ENCODE peak calls at places on chromosomes 1 and 21, in nine cellular contexts. S is astrocyte of the cerebellum; B is astrocyte of the spinal cord; I is ovary; P is GM10248; H is CD8-positive, alpha-beta T cell; U is type B pancreatic cell; Z is fibroblast of the aortic adventitia; Y is epithelial cell of esophagus. Q is an unnamed sample.

GRCh38 chr21:32748529-32748928 is 20.7 kb upstream of the SYNJ1 start:
- DNase-seq in S (no peak), B (no peak), I (no peak), P (no peak), H (no peak), U (no peak), Z (no peak), Y (no peak), Q (no peak)

GRCh38 chr1:27357281-27358037 is 9.3 kb downstream of the MAP3K6 start:
- DNase-seq in S (peak; percentile 29), B (peak; percentile 54), I (peak; percentile 65), P (peak; percentile 93), H (peak; percentile 81), U (peak; percentile 84), Z (peak; percentile 53), Y (peak; percentile 65), Q (peak; percentile 50)

GRCh38 chr1:167145965-167146364 is 52.1 kb downstream of the STYXL2 start:
- DNase-seq in S (no peak), B (no peak), I (no peak), P (no peak), H (no peak), U (no peak), Z (no peak), Y (peak; percentile 68), Q (peak; percentile 68)

GRCh38 chr1:154414606-154415005 is 9.5 kb downstream of the IL6R start:
- DNase-seq in S (no peak), B (no peak), I (no peak), P (no peak), H (no peak), U (no peak), Z (no peak), Y (no peak), Q (no peak)

GRCh38 chr21:37276377-37276776 is 9.2 kb upstream of the VPS26C start:
- DNase-seq in S (no peak), B (no peak), I (no peak), P (no peak), H (no peak), U (no peak), Z (no peak), Y (no peak), Q (no peak)

GRCh38 chr21:28126521-28127317 is 866.0 kb downstream of the LTN1 start:
- DNase-seq in S (no peak), B (no peak), I (no peak), P (no peak), H (no peak), U (no peak), Z (peak; percentile 77), Y (no peak), Q (no peak)

GRCh38 chr1:6325482-6325881 is 64.6 kb upstream of the GPR153 start:
- DNase-seq in S (no peak), B (no peak), I (no peak), P (no peak), H (no peak), U (no peak), Z (no peak), Y (peak; percentile 96), Q (peak; percentile 59)

GRCh38 chr21:29146726-29147125 is 16.3 kb downstream of the MAP3K7CL start:
- DNase-seq in S (no peak), B (no peak), I (no peak), P (no peak), H (no peak), U (no peak), Z (no peak), Y (no peak), Q (no peak)

GRCh38 chr1:94805912-94806311 is 14.2 kb upstream of the SLC44A3 start:
- DNase-seq in S (peak; percentile 27), B (peak; percentile 61), I (peak; percentile 48), P (peak; percentile 47), H (peak; percentile 35), U (no peak), Z (peak; percentile 72), Y (peak; percentile 66), Q (peak; percentile 68)

GRCh38 chr1:98794196-98794886 is 132.8 kb downstream of the SNX7 start:
- DNase-seq in S (peak; percentile 57), B (peak; percentile 75), I (no peak), P (peak; percentile 33), H (peak; percentile 46), U (no peak), Z (peak; percentile 81), Y (peak; percentile 83), Q (peak; percentile 79)

GRCh38 chr1:154148787-154149186 is 6.1 kb downstream of the NUP210L start:
- DNase-seq in S (no peak), B (no peak), I (no peak), P (peak; percentile 63), H (no peak), U (no peak), Z (no peak), Y (no peak), Q (no peak)

GRCh38 chr21:45834821-45835293 is 146.7 kb upstream of the COL6A1 start:
- DNase-seq in S (no peak), B (no peak), I (no peak), P (no peak), H (no peak), U (peak; percentile 66), Z (no peak), Y (no peak), Q (no peak)

DNA sequence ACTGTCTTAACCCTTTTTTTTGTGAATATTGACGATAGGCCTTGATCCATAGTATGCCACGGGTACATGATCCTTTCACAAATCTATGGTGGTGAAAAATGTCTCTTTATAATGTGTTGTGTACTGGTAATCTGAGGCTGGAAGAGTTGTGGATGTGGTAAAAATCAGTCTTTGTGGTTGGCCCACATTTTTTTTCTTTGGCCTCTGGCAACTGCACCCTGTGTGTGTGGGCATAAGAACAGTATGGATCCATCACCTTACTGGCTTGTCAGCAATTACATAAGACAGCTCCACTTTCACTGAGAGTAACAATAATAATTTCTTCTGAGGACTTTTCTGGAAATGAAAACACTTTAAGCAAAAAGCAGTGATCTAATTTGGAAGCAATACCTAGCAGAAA is 101.6 kb downstream of the GABPA start:
- DNase-seq in S (peak; percentile 73), B (no peak), I (no peak), P (no peak), H (no peak), U (no peak), Z (peak; percentile 53), Y (peak; percentile 66), Q (peak; percentile 69)
- TF ChIP-seq CTCF in S (no peak), B (no peak), I (no peak), P (no peak), H (no peak), U (no peak), Z (no peak), Y (no peak), Q (no peak)

DNA sequence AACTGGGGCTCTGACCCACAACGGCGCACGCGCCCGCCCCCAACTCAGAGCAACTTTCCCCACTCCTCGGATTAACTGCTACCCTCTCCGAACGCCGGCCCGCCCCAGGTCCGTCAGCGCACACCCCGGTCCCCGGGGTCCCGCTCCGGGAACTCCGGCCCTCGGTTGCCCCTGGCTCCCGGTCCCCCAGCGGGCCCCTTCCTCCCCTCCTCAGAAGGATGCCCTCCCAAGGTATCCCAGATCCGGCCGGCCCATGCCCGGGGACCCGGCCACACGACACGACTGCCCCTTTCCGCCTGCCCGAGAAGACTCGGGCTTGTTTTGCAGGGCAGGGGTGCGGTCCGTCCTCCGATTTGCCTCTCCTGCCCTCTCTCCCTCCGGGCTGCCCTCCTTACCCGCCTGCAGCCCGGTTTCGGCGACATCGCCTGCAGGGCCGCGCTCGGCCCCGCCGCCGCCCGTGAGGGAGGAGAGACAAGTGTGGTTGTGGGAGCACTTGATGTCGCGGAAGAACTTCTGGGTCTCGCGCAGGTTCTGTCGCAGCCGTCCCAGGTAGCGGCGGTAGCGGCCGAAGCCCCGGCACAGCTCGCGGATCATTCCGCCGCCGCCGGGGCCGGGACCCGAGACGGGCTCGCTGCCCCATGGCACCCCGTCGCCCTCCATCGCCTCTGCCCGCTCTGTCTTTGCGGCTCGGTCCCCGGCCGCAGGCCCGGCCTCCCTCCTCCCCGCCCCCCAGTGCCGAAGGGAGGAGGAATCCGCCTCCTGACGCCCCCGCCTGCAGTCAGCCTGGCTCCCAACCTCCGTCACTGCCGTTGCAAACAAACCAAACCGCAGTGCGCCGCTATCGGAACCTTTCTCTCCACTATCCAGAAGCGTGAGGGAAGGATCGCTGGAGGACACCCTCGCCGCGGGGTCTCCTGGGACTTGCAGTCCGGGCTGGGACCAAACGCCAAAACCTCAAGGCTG is at the start of gene DSTYK:
- DNase-seq in S (peak; percentile 92), B (peak; percentile 98), I (peak; percentile 90), P (peak; percentile 90), H (peak; percentile 91), U (peak; percentile 92), Z (peak; percentile 98), Y (peak; percentile 97), Q (peak; percentile 99)
- TF ChIP-seq CTCF in S (no peak), B (no peak), I (no peak), P (no peak), H (no peak), U (no peak), Z (no peak), Y (no peak), Q (no peak)

GRCh38 chr1:40648928-40649591 is 16.4 kb downstream of the RIMS3 start:
- DNase-seq in S (no peak), B (no peak), I (no peak), P (no peak), H (no peak), U (no peak), Z (no peak), Y (peak; percentile 21), Q (no peak)

GRCh38 chr1:40652452-40652851 is 13.0 kb downstream of the RIMS3 start:
- DNase-seq in S (no peak), B (no peak), I (no peak), P (no peak), H (no peak), U (no peak), Z (no peak), Y (no peak), Q (no peak)

GRCh38 chr1:40651138-40651857 is 14.2 kb downstream of the RIMS3 start:
- DNase-seq in S (no peak), B (no peak), I (no peak), P (no peak), H (no peak), U (no peak), Z (no peak), Y (peak; percentile 36), Q (no peak)

GRCh38 chr1:40649592-40649930 is 15.9 kb downstream of the RIMS3 start:
- DNase-seq in S (no peak), B (no peak), I (no peak), P (no peak), H (no peak), U (no peak), Z (no peak), Y (no peak), Q (no peak)

GRCh38 chr1:40650075-40650474 is 15.4 kb downstream of the RIMS3 start:
- DNase-seq in S (no peak), B (no peak), I (no peak), P (peak; percentile 56), H (no peak), U (no peak), Z (no peak), Y (peak; percentile 59), Q (no peak)
- TF ChIP-seq CTCF in S (peak; percentile 38), B (peak; percentile 38), I (no peak), P (peak; percentile 37), H (no peak), U (peak; percentile 63), Z (peak; percentile 32), Y (peak; percentile 31), Q (no peak)

DNA sequence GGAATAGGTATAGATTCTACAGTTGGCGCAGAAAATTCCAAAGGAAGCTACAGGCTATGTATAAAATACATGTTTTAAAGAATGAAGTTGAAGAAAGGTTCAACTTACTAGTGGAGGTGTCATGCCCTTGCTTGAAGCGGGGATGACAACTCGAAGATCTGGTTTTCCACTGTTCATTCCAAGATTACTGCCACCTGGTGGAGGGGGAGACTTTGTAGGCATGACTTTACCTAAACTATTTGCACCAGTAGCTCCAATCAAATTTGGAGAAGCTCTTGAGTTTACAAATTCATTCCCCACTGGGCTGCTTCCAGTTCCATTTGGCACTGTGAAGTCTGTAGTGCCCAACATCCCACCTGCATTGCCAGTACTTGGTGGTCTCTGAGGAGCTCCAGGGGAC is 81.7 kb downstream of the AXDND1 start:
- DNase-seq in S (no peak), B (no peak), I (no peak), P (no peak), H (no peak), U (no peak), Z (no peak), Y (peak; percentile 42), Q (peak; percentile 39)
- TF ChIP-seq CTCF in S (no peak), B (no peak), I (no peak), P (peak; percentile 11), H (no peak), U (peak; percentile 50), Z (peak; percentile 17), Y (peak; percentile 42), Q (peak; percentile 25)